ENCODE peak calls at places on chromosomes 4 and X, in ten cellular contexts. H is lower lobe of right lung, Y is spleen, A is H1, P is tibial nerve, V is tibial artery, M is GM23338, S is HL-60, R is cardiac muscle cell, X is brain microvascular endothelial cell. C is an unnamed sample.
A peak's percentile ranks its signal among the peaks of the same experiment; 100 is the strongest.

GRCh38 chrX:3712870-3713224 is 602 bp downstream of the PRKX start:
- DNase-seq in H (peak; percentile 48), Y (peak; percentile 92), A (no peak), P (no peak), V (no peak), M (no peak), S (no peak), R (no peak), X (no peak), C (no peak)

GRCh38 chrX:38948046-38948445 is 146.8 kb downstream of the MID1IP1 start:
- DNase-seq in H (no peak), Y (no peak), A (no peak), P (no peak), V (no peak), M (no peak), S (no peak), R (no peak), X (no peak), C (no peak)

GRCh38 chrX:107559506-107559905 is 68.8 kb upstream of the PRPS1 start:
- DNase-seq in H (no peak), Y (no peak), A (no peak), P (no peak), V (no peak), M (no peak), S (no peak), R (no peak), X (no peak), C (no peak)

GRCh38 chrX:130171446-130172126 is at the start of gene RAB33A:
- DNase-seq in H (peak; percentile 44), Y (peak; percentile 82), A (no peak), P (no peak), V (peak; percentile 65), M (peak; percentile 50), S (peak; percentile 43), R (peak; percentile 29), X (no peak), C (peak; percentile 8)

GRCh38 chrX:44908198-44908597 is 35.2 kb downstream of the KDM6A start:
- DNase-seq in H (no peak), Y (peak; percentile 30), A (no peak), P (no peak), V (no peak), M (no peak), S (no peak), R (no peak), X (no peak), C (no peak)

GRCh38 chr4:184331155-184331995 is 113.7 kb upstream of the ENPP6 start:
- DNase-seq in H (no peak), Y (no peak), A (no peak), P (peak; percentile 28), V (no peak), M (no peak), S (no peak), R (no peak), X (no peak), C (no peak)

GRCh38 chr4:52052475-52052780 is 1.3 kb downstream of the SPATA18 start:
- DNase-seq in H (no peak), Y (no peak), A (no peak), P (no peak), V (no peak), M (peak; percentile 26), S (no peak), R (peak; percentile 8), X (no peak), C (peak; percentile 44)

GRCh38 chr4:15232725-15233597 is 194.9 kb upstream of the C1QTNF7 start:
- DNase-seq in H (no peak), Y (no peak), A (no peak), P (no peak), V (no peak), M (no peak), S (no peak), R (no peak), X (peak; percentile 91), C (no peak)

GRCh38 chrX:8639949-8640348 is 92.0 kb downstream of the ANOS1 start:
- DNase-seq in H (no peak), Y (no peak), A (no peak), P (no peak), V (no peak), M (peak; percentile 9), S (no peak), R (peak; percentile 3), X (no peak), C (no peak)

GRCh38 chr4:75289843-75290616 is 224.2 kb downstream of the RCHY1 start:
- DNase-seq in H (no peak), Y (no peak), A (peak; percentile 27), P (no peak), V (no peak), M (peak; percentile 81), S (no peak), R (peak; percentile 49), X (peak; percentile 9), C (no peak)

GRCh38 chrX:148914783-148915182 is 414.4 kb downstream of the AFF2 start:
- DNase-seq in H (no peak), Y (no peak), A (no peak), P (no peak), V (no peak), M (no peak), S (no peak), R (no peak), X (no peak), C (no peak)

GRCh38 chr4:7295201-7295916 is 103.0 kb downstream of the SORCS2 start:
- DNase-seq in H (peak; percentile 63), Y (no peak), A (no peak), P (peak; percentile 49), V (no peak), M (no peak), S (no peak), R (no peak), X (no peak), C (peak; percentile 55)

GRCh38 chr4:123785515-123785914 is 388.9 kb downstream of the SPRY1 start:
- DNase-seq in H (no peak), Y (no peak), A (peak; percentile 70), P (peak; percentile 43), V (peak; percentile 82), M (peak; percentile 32), S (no peak), R (no peak), X (peak; percentile 32), C (peak; percentile 24)

GRCh38 chrX:21490341-21490740 is 116.1 kb downstream of the CNKSR2 start:
- DNase-seq in H (no peak), Y (no peak), A (no peak), P (no peak), V (no peak), M (no peak), S (no peak), R (no peak), X (no peak), C (no peak)

GRCh38 chr4:32429151-32429550 is 1709.0 kb downstream of the PCDH7 start:
- DNase-seq in H (no peak), Y (no peak), A (no peak), P (no peak), V (no peak), M (no peak), S (no peak), R (no peak), X (no peak), C (no peak)

GRCh38 chr4:47577779-47578553 is 92.9 kb downstream of the ATP10D start:
- DNase-seq in H (no peak), Y (no peak), A (no peak), P (no peak), V (no peak), M (no peak), S (no peak), R (no peak), X (peak; percentile 85), C (peak; percentile 6)

GRCh38 chrX:24659106-24659505 is 12.0 kb upstream of the PCYT1B start:
- DNase-seq in H (no peak), Y (no peak), A (no peak), P (no peak), V (no peak), M (no peak), S (no peak), R (no peak), X (no peak), C (no peak)

GRCh38 chr4:88240297-88240714 is 44.1 kb downstream of the PPM1K start:
- DNase-seq in H (peak; percentile 68), Y (no peak), A (no peak), P (no peak), V (peak; percentile 73), M (no peak), S (no peak), R (no peak), X (no peak), C (peak; percentile 76)

GRCh38 chrX:74705269-74705668 is 90.8 kb upstream of the RLIM start:
- DNase-seq in H (no peak), Y (no peak), A (no peak), P (no peak), V (no peak), M (no peak), S (no peak), R (no peak), X (no peak), C (no peak)
- H3K27ac ChIP-seq in H (no peak overlapping the region), Y (no peak overlapping the region), A (no peak overlapping the region), P (no peak overlapping the region), V (no peak overlapping the region), M (no peak overlapping the region), S (no peak overlapping the region), R (no peak overlapping the region), X (no peak overlapping the region), C (no peak overlapping the region)

DNA sequence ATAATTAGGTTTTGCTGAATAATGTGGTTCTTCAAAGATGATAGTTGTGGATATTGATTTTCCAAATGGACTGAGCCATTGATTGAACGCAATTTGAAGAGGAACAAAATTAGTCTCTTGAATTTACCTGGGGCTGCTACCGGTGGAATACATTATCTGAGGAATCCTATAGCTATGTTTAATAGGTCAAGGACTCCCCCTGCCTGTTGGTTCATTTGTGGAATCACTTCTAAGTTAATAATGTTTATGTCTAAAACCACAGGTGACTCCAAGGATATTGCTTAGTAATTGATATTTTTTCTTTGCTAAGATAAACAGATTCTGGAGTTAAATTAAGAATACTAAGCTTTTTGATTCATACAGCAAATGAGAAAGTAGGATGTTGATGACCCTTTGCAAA is 576.0 kb upstream of the PABPC4L start:
- DNase-seq in H (no peak), Y (no peak), A (no peak), P (no peak), V (no peak), M (peak; percentile 68), S (no peak), R (peak; percentile 49), X (no peak), C (no peak)
- TF ChIP-seq CTCF in H (peak; percentile 22), Y (no peak), A (peak; percentile 32), P (no peak), V (no peak), M (peak; percentile 59), S (no peak), R (no peak), X (no peak), C (no peak)

DNA sequence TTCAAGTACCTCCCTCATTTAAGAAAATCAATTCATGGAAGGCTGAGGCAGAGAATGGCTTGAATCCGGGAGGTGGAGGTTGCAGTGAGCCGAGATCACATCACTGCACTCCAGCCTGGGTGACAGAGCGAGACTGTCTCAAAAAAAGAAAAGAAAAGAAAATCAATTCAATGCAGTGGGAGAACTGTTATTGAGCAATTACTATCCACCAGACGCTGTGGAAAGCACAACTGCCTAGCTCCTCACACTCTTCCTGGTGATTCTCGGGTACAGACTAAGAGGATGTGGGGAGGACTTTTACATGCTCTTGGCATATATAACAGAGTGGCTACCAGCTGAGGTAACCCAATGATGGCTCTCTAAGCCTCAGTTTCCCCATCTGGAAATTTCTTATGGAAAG is 2.7 kb upstream of the TMSB4X start:
- DNase-seq in H (no peak), Y (no peak), A (no peak), P (no peak), V (no peak), M (no peak), S (no peak), R (no peak), X (no peak), C (no peak)
- H3K4me3 ChIP-seq in H (peak overlapping the region; percentile 76), Y (peak overlapping the region; percentile 80), A (no peak overlapping the region), P (no peak overlapping the region), V (no peak overlapping the region), M (no peak overlapping the region), S (peak overlapping the region; percentile 17), R (no peak overlapping the region), X (no peak overlapping the region), C (peak overlapping the region; percentile 17)

GRCh38 chr4:2829933-2830451 is 13.7 kb upstream of the ADD1 start:
- DNase-seq in H (peak; percentile 37), Y (peak; percentile 73), A (no peak), P (peak; percentile 6), V (peak; percentile 55), M (no peak), S (no peak), R (no peak), X (peak; percentile 33), C (no peak)
- H3K27ac ChIP-seq in H (no peak overlapping the region), Y (peak overlapping the region; percentile 70), A (no peak overlapping the region), P (no peak overlapping the region), V (no peak overlapping the region), M (no peak overlapping the region), S (no peak overlapping the region), R (no peak overlapping the region), X (no peak overlapping the region), C (no peak overlapping the region)